ENCODE peak calls at places on chromosomes 4 and X, in nine cellular contexts. D, J, R, Q, K, G, W, M and Z are unnamed samples.
A peak's percentile ranks its signal among the peaks of the same experiment; 100 is the strongest.

GRCh38 chr4:89915937-89916336 is 21.3 kb downstream of the MMRN1 start:
- DNase-seq in D (no peak), J (no peak), R (no peak), Q (no peak), K (no peak), G (no peak), W (no peak), M (no peak), Z (no peak)

GRCh38 chr4:85391568-85392410 is 83.2 kb upstream of the ARHGAP24 start:
- DNase-seq in D (no peak), J (no peak), R (no peak), Q (no peak), K (no peak), G (no peak), W (no peak), M (no peak), Z (no peak)

GRCh38 chrX:57964975-57965374 is 54.7 kb upstream of the ZXDA start:
- DNase-seq in D (no peak), J (no peak), R (no peak), Q (no peak), K (no peak), G (no peak), W (peak; percentile 1), M (no peak), Z (no peak)

GRCh38 chr4:139890810-139891209 is 225.2 kb downstream of the MGST2 start:
- DNase-seq in D (no peak), J (no peak), R (no peak), Q (peak; percentile 81), K (no peak), G (no peak), W (peak; percentile 37), M (peak; percentile 84), Z (no peak)

GRCh38 chr4:157220026-157220881 is at the start of gene GRIA2:
- DNase-seq in D (peak; percentile 24), J (peak; percentile 52), R (peak; percentile 67), Q (peak; percentile 69), K (no peak), G (no peak), W (peak; percentile 1), M (peak; percentile 54), Z (peak; percentile 25)

GRCh38 chrX:138791551-138791950 is 80.0 kb upstream of the FGF13 start:
- DNase-seq in D (no peak), J (no peak), R (no peak), Q (no peak), K (no peak), G (no peak), W (no peak), M (no peak), Z (no peak)

GRCh38 chr4:106565727-106566126 is 197.1 kb upstream of the GIMD1 start:
- DNase-seq in D (no peak), J (no peak), R (no peak), Q (peak; percentile 84), K (no peak), G (no peak), W (no peak), M (no peak), Z (no peak)

GRCh38 chr4:182219400-182219799 is 23.8 kb upstream of the TENM3 start:
- DNase-seq in D (no peak), J (no peak), R (no peak), Q (no peak), K (no peak), G (no peak), W (no peak), M (peak; percentile 64), Z (no peak)

GRCh38 chrX:153516055-153516454 is 1.4 kb upstream of the ATP2B3 start:
- DNase-seq in D (no peak), J (no peak), R (no peak), Q (no peak), K (no peak), G (no peak), W (no peak), M (peak; percentile 11), Z (no peak)

GRCh38 chrX:71098951-71099506 is 3.4 kb downstream of the FOXO4 start:
- DNase-seq in D (no peak), J (no peak), R (no peak), Q (no peak), K (no peak), G (no peak), W (no peak), M (no peak), Z (no peak)

GRCh38 chrX:71103110-71103983 is 3.2 kb downstream of the CXorf65 start:
- DNase-seq in D (no peak), J (no peak), R (no peak), Q (no peak), K (no peak), G (peak; percentile 59), W (peak; percentile 95), M (no peak), Z (peak; percentile 37)

GRCh38 chrX:71102292-71102691 is 4.2 kb downstream of the CXorf65 start:
- DNase-seq in D (no peak), J (no peak), R (no peak), Q (no peak), K (no peak), G (no peak), W (no peak), M (no peak), Z (no peak)

GRCh38 chrX:71099736-71100135 is 4.1 kb downstream of the FOXO4 start:
- DNase-seq in D (no peak), J (no peak), R (no peak), Q (no peak), K (no peak), G (no peak), W (no peak), M (no peak), Z (no peak)

GRCh38 chrX:71100581-71101505 is 5.2 kb downstream of the FOXO4 start:
- DNase-seq in D (no peak), J (no peak), R (no peak), Q (no peak), K (no peak), G (no peak), W (no peak), M (no peak), Z (no peak)
- TF ChIP-seq POLR2A in D (no peak), J (no peak), R (no peak), Q (no peak), K (no peak), G (no peak), W (no peak), M (no peak), Z (no peak)

GRCh38 chrX:129540068-129540653 is at the start of gene OCRL:
- DNase-seq in D (peak; percentile 58), J (peak; percentile 75), R (peak; percentile 51), Q (peak; percentile 66), K (peak; percentile 50), G (peak; percentile 85), W (peak; percentile 80), M (peak; percentile 59), Z (peak; percentile 92)
- TF ChIP-seq POLR2A in D (peak; percentile 28), J (no peak), R (peak; percentile 16), Q (no peak), K (no peak), G (no peak), W (peak; percentile 24), M (no peak), Z (peak; percentile 30)

GRCh38 chrX:71117358-71117757 is 1.0 kb upstream of the MED12 start:
- DNase-seq in D (no peak), J (no peak), R (no peak), Q (no peak), K (no peak), G (no peak), W (no peak), M (no peak), Z (no peak)

GRCh38 chrX:71118985-71119535 is 664 bp downstream of the MED12 start:
- DNase-seq in D (no peak), J (no peak), R (no peak), Q (peak; percentile 63), K (no peak), G (no peak), W (no peak), M (no peak), Z (no peak)

GRCh38 chrX:71118032-71118984 is at the start of gene MED12:
- DNase-seq in D (peak; percentile 59), J (peak; percentile 85), R (peak; percentile 89), Q (peak; percentile 76), K (peak; percentile 66), G (peak; percentile 92), W (peak; percentile 88), M (peak; percentile 75), Z (peak; percentile 94)
- TF ChIP-seq POLR2A in D (peak; percentile 31), J (no peak), R (peak; percentile 27), Q (peak; percentile 66), K (peak; percentile 61), G (no peak), W (peak; percentile 61), M (peak; percentile 15), Z (peak; percentile 58)

GRCh38 chr4:72569719-72570235 is 756 bp upstream of the ADAMTS3 start:
- DNase-seq in D (no peak), J (no peak), R (peak; percentile 50), Q (peak; percentile 1), K (no peak), G (no peak), W (no peak), M (peak; percentile 17), Z (no peak)

GRCh38 chr4:72568959-72569718 is at the start of gene ADAMTS3:
- DNase-seq in D (no peak), J (peak; percentile 60), R (peak; percentile 75), Q (peak; percentile 56), K (peak; percentile 25), G (peak; percentile 81), W (peak; percentile 6), M (peak; percentile 33), Z (peak; percentile 67)

GRCh38 chr4:72567036-72567435 is 2.0 kb downstream of the ADAMTS3 start:
- DNase-seq in D (no peak), J (no peak), R (no peak), Q (peak; percentile 3), K (no peak), G (no peak), W (no peak), M (no peak), Z (no peak)

GRCh38 chr4:72566573-72566972 is 2.4 kb downstream of the ADAMTS3 start:
- DNase-seq in D (no peak), J (no peak), R (no peak), Q (no peak), K (no peak), G (no peak), W (no peak), M (no peak), Z (no peak)

DNA sequence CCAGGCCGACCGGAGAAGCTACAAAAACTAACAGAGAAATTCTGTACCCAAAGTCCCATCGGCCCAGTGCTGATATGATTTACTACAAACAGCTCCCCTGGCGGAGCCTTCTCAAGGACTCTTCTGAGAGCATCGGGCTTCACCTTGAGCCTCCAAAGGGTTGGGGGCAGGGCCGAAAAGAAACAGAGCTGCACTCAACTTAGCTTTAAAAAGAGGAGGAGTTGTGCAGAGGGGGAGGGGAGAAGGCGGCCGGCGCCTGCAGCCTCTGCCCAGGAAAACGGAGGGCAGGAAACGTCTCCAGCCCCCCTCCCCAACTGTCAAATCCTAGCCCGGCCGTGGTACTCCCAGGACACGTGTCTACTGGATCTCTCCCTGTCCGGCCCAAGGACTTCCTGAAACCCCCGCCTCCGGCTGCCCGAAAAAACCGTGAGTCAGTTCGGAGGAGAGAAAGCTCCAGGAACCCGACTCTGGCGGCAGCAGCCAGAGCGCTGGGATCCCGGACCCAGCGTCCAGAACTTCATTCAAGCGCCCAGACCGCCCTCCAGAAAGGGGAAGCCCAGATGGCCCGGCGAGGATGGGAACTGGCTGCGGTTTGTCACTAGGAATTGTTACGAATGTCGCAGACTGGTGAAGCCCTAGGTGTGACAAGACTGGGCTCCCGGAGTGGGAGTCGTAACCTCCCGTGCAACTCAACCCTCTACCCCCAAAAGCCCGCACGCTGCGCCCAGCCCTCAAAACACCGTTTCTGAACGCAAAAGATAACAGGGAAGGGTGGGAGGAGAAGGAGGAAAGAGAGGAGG is 1.0 kb downstream of the ADAMTS3 start:
- DNase-seq in D (peak; percentile 40), J (peak; percentile 62), R (peak; percentile 84), Q (peak; percentile 54), K (peak; percentile 13), G (peak; percentile 87), W (peak; percentile 16), M (peak; percentile 77), Z (peak; percentile 87)
- TF ChIP-seq POLR2A in D (no peak), J (peak; percentile 20), R (peak; percentile 21), Q (no peak), K (no peak), G (no peak), W (no peak), M (no peak), Z (no peak)